ENCODE peak calls at places on chromosomes 12 and 14, in ten cellular contexts. E is lower lobe of right lung, B is heart left ventricle, Y is endodermal cell, H is hepatocyte, D is cardiac muscle cell, W is A549, G is aorta, O is substantia nigra, Q is GM23338. I is an unnamed sample.

GRCh38 chr14:69355955-69356321 is 42.2 kb downstream of the ERH start:
- DNase-seq in H (peak), Q (no peak), W (no peak), B (no peak), G (peak), O (no peak), E (no peak), Y (no peak), D (peak), I (peak)

GRCh38 chr12:116323696-116324386 is 46.3 kb upstream of the MED13L start:
- DNase-seq in O (no peak), Y (no peak), W (no peak), G (no peak), H (no peak), B (no peak), D (no peak), E (no peak), Q (no peak), I (no peak)

GRCh38 chr12:107760207-107760816 is 625 bp downstream of the PRDM4 start:
- DNase-seq in G (peak), Q (peak), H (peak), B (peak), Y (peak), W (peak), E (peak), O (no peak), D (peak), I (no peak)

GRCh38 chr14:89489796-89490506 is 72.9 kb upstream of the FOXN3 start:
- DNase-seq in H (no peak), G (no peak), Y (no peak), E (no peak), Q (no peak), O (no peak), B (no peak), W (no peak), D (peak), I (no peak)

GRCh38 chr12:51620448-51620847 is 29.4 kb downstream of the SCN8A start:
- DNase-seq in W (no peak), E (no peak), Y (no peak), D (peak), O (no peak), G (no peak), B (no peak), H (no peak), Q (no peak), I (no peak)

GRCh38 chr12:113086249-113087164 is 30.0 kb downstream of the DTX1 start:
- DNase-seq in Q (no peak), D (peak), Y (peak), O (no peak), B (no peak), E (no peak), H (no peak), G (no peak), W (no peak), I (no peak)

GRCh38 chr14:79701371-79701770 is 509.9 kb downstream of the DIO2 start:
- DNase-seq in B (no peak), Q (no peak), D (no peak), E (no peak), O (no peak), Y (no peak), G (no peak), W (no peak), H (no peak), I (no peak)

GRCh38 chr12:71356569-71356968 is 83.0 kb upstream of the LGR5 start:
- DNase-seq in Y (no peak), D (no peak), E (no peak), Q (no peak), H (no peak), G (no peak), O (no peak), W (no peak), B (no peak), I (no peak)

GRCh38 chr14:59895721-59896120 is 24.2 kb upstream of the LRRC9 start:
- DNase-seq in Q (no peak), O (no peak), Y (no peak), B (no peak), E (no peak), D (no peak), W (no peak), G (no peak), H (no peak), I (no peak)

GRCh38 chr12:129594098-129594497 is 309.7 kb downstream of the TMEM132D start:
- DNase-seq in Q (no peak), G (no peak), H (no peak), W (no peak), Y (no peak), O (no peak), E (no peak), D (no peak), B (no peak), I (no peak)

GRCh38 chr14:100297320-100298300 is 8.6 kb downstream of the SLC25A29 start:
- DNase-seq in W (no peak), H (peak), B (peak), E (peak), D (peak), O (peak), G (peak), Q (no peak), Y (no peak), I (peak)

GRCh38 chr14:100295376-100296105 is 10.7 kb downstream of the SLC25A29 start:
- DNase-seq in W (no peak), E (no peak), O (no peak), Q (no peak), G (peak), H (no peak), D (no peak), Y (no peak), B (peak), I (no peak)

GRCh38 chr14:100294963-100295330 is 11.3 kb downstream of the SLC25A29 start:
- DNase-seq in D (no peak), H (no peak), Q (no peak), Y (peak), E (no peak), W (no peak), G (peak), B (peak), O (no peak), I (no peak)

GRCh38 chr14:100294213-100294962 is 11.9 kb downstream of the SLC25A29 start:
- DNase-seq in H (no peak), G (peak), O (no peak), Q (no peak), Y (peak), W (no peak), D (peak), B (peak), E (no peak), I (peak)

GRCh38 chr14:100296106-100296651 is 10.1 kb downstream of the SLC25A29 start:
- DNase-seq in D (no peak), W (no peak), Y (no peak), H (no peak), O (no peak), E (peak), Q (no peak), G (peak), B (no peak), I (no peak)
- H3K27ac ChIP-seq in D (no peak), W (no peak), Y (no peak), H (no peak), O (no peak), E (no peak), Q (no peak), G (no peak), B (no peak), I (no peak)

GRCh38 chr12:30329281-30329680 is 366.4 kb downstream of the IPO8 start:
- DNase-seq in W (no peak), Q (no peak), H (no peak), O (no peak), E (no peak), D (peak), Y (no peak), B (no peak), G (no peak), I (no peak)

DNA sequence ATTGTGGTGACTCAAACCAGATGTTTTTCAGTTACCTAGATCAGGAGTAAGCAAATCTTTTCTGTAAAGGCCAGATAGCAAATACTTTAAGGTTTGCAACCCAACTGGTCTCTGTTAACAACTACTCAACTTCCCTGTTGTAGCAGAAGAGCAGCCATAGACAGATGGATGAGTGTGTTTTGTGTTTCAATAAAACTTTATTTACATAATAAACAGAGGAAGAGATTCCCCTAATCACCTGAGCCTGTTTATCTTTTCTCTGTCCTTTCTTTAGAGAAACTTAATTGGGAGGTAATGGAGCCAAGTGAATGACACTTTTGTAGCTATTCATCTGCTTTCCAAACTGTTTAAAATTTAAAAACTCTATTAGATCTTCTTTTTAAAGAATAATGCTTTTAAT is 365.1 kb downstream of the IPO8 start:
- DNase-seq in E (no peak), Q (no peak), O (no peak), Y (no peak), W (no peak), H (no peak), G (no peak), D (no peak), B (no peak), I (no peak)
- H3K27ac ChIP-seq in E (no peak), Q (peak), O (no peak), Y (no peak), W (no peak), H (no peak), G (no peak), D (no peak), B (no peak), I (no peak)

GRCh38 chr12:19382111-19382526 is 57.2 kb upstream of the AEBP2 start:
- DNase-seq in G (peak), D (peak), E (no peak), B (no peak), W (peak), Y (peak), Q (peak), O (no peak), H (peak), I (peak)

GRCh38 chr12:19387182-19387581 is 52.1 kb upstream of the AEBP2 start:
- DNase-seq in B (no peak), H (no peak), D (peak), Q (no peak), W (no peak), E (no peak), G (no peak), O (no peak), Y (no peak), I (no peak)

GRCh38 chr12:19388131-19388549 is 51.2 kb upstream of the AEBP2 start:
- DNase-seq in G (no peak), Y (no peak), W (no peak), D (peak), B (no peak), O (no peak), H (no peak), E (no peak), Q (no peak), I (no peak)

GRCh38 chr12:19382563-19382962 is 56.7 kb upstream of the AEBP2 start:
- DNase-seq in Y (no peak), E (no peak), W (no peak), H (no peak), D (no peak), B (no peak), G (no peak), O (no peak), Q (no peak), I (no peak)
- H3K27ac ChIP-seq in Y (peak), E (no peak), W (peak), H (no peak), D (no peak), B (no peak), G (no peak), O (no peak), Q (peak), I (no peak)

GRCh38 chr14:50860478-50861086 is 11.3 kb upstream of the ABHD12B start:
- DNase-seq in B (peak), D (peak), G (peak), Y (peak), H (peak), Q (peak), E (peak), O (peak), W (peak), I (peak)
- H3K27ac ChIP-seq in B (peak), D (peak), G (no peak), Y (peak), H (no peak), Q (no peak), E (no peak), O (peak), W (peak), I (peak)

I was measured in right atrium auricular region.